ENCODE peak calls at places on chromosomes 11 and 22, in six cellular contexts. H is mucosa of gallbladder; Y is AG10803; T is activated CD4-positive, alpha-beta T cell treated with anti-CD3 and anti-CD28 coated beads, Interleukin-2, amount 50 U/mL, for 4 hours; B is progenitor cell of endocrine pancreas; X is AG04450. A is an unnamed sample.

GRCh38 chr22:50473855-50474671 is 772 bp downstream of the SBF1 start:
- DNase-seq in H (no peak), Y (peak), T (no peak), B (no peak), X (peak), A (peak)

GRCh38 chr11:66749091-66749490 is 20.1 kb upstream of the SPTBN2 start:
- DNase-seq in H (no peak), Y (no peak), T (no peak), B (no peak), X (no peak), A (peak)

GRCh38 chr22:42389137-42389536 is 43.1 kb downstream of the NFAM1 start:
- DNase-seq in H (no peak), Y (no peak), T (no peak), B (no peak), X (no peak), A (no peak)

GRCh38 chr11:23988381-23989006 is 508.4 kb upstream of the LUZP2 start:
- DNase-seq in H (no peak), Y (peak), T (no peak), B (no peak), X (peak), A (peak)

GRCh38 chr22:30945653-30946052 is 22.9 kb downstream of the MORC2 start:
- DNase-seq in H (no peak), Y (no peak), T (no peak), B (no peak), X (no peak), A (no peak)

GRCh38 chr11:112884012-112884767 is 77.0 kb upstream of the NCAM1 start:
- DNase-seq in H (no peak), Y (peak), T (no peak), B (no peak), X (no peak), A (peak)

GRCh38 chr11:85096939-85097338 is 530.2 kb downstream of the DLG2 start:
- DNase-seq in H (no peak), Y (no peak), T (no peak), B (no peak), X (no peak), A (no peak)

GRCh38 chr22:21823740-21824438 is 43.6 kb downstream of the MAPK1 start:
- DNase-seq in H (no peak), Y (peak), T (no peak), B (no peak), X (no peak), A (peak)

GRCh38 chr11:123587044-123587443 is 67.4 kb downstream of the SCN3B start:
- DNase-seq in H (no peak), Y (peak), T (no peak), B (no peak), X (no peak), A (no peak)

GRCh38 chr11:127454856-127455255 is 454.3 kb upstream of the KIRREL3 start:
- DNase-seq in H (no peak), Y (no peak), T (no peak), B (no peak), X (no peak), A (no peak)

GRCh38 chr11:64058494-64058893 is 22.8 kb downstream of the FLRT1 start:
- DNase-seq in H (peak), Y (no peak), T (no peak), B (no peak), X (no peak), A (no peak)

GRCh38 chr11:79092791-79093313 is 348.0 kb downstream of the TENM4 start:
- DNase-seq in H (peak), Y (peak), T (no peak), B (no peak), X (peak), A (peak)

GRCh38 chr11:102669664-102670063 is 35.9 kb downstream of the MMP27 start:
- DNase-seq in H (no peak), Y (peak), T (no peak), B (no peak), X (no peak), A (no peak)

GRCh38 chr22:22047266-22047665 is 64.7 kb upstream of the TOP3B start:
- DNase-seq in H (no peak), Y (no peak), T (no peak), B (no peak), X (no peak), A (no peak)

GRCh38 chr11:106249857-106250256 is 172.4 kb downstream of the AASDHPPT start:
- DNase-seq in H (peak), Y (peak), T (no peak), B (no peak), X (no peak), A (peak)

GRCh38 chr11:12889243-12889642 is 119.9 kb upstream of the RASSF10 start:
- DNase-seq in H (peak), Y (peak), T (no peak), B (no peak), X (no peak), A (peak)

GRCh38 chr11:93727985-93728791 is 13.1 kb downstream of the TAF1D start:
- DNase-seq in H (no peak), Y (peak), T (no peak), B (no peak), X (no peak), A (peak)

GRCh38 chr11:64245797-64246623 is 733 bp downstream of the PPP1R14B start:
- DNase-seq in H (peak), Y (peak), T (peak), B (no peak), X (peak), A (peak)

GRCh38 chr22:47556473-47556872 is 794.0 kb downstream of the TBC1D22A start:
- DNase-seq in H (no peak), Y (no peak), T (no peak), B (no peak), X (no peak), A (no peak)

GRCh38 chr11:57633394-57634058 is 16.2 kb downstream of the YPEL4 start:
- DNase-seq in H (no peak), Y (no peak), T (no peak), B (no peak), X (no peak), A (no peak)

GRCh38 chr11:116454020-116454645 is 318.7 kb downstream of the BUD13 start:
- DNase-seq in H (peak), Y (peak), T (no peak), B (peak), X (no peak), A (peak)

A was measured in fibroblast of the aortic adventitia.